ENCODE peak calls at places on chromosomes 1 and 21, in four cellular contexts. K, W, S and G are unnamed samples.

GRCh38 chr1:178341218-178341956 is 155.4 kb downstream of the CLEC20A start:
- DNase-seq in W (no peak), S (peak; percentile 76), K (peak; percentile 95), G (peak; percentile 94)

GRCh38 chr1:54861070-54861761 is 25.8 kb downstream of the DHCR24 start:
- DNase-seq in K (no peak), W (no peak), S (no peak), G (no peak)

GRCh38 chr1:222462598-222462997 is 85.3 kb downstream of the HHIPL2 start:
- DNase-seq in W (no peak), K (no peak), S (no peak), G (no peak)

GRCh38 chr21:21751286-21751685 is 753.1 kb downstream of the NCAM2 start:
- DNase-seq in K (no peak), S (no peak), W (no peak), G (no peak)

GRCh38 chr1:180560868-180561600 is 2.3 kb downstream of the OVAAL start:
- DNase-seq in W (no peak), S (no peak), K (no peak), G (no peak)

GRCh38 chr1:165858928-165859845 is 31.8 kb downstream of the UCK2 start:
- DNase-seq in S (no peak), W (no peak), K (no peak), G (no peak)

GRCh38 chr1:111139234-111139955 is 498 bp downstream of the DRAM2 start:
- DNase-seq in K (peak; percentile 81), W (no peak), S (peak; percentile 39), G (peak; percentile 63)

GRCh38 chr1:226709942-226710341 is 29.1 kb downstream of the ITPKB start:
- DNase-seq in W (no peak), K (no peak), S (no peak), G (peak; percentile 20)

GRCh38 chr1:22387888-22388564 is 63.6 kb upstream of the ZBTB40 start:
- DNase-seq in S (no peak), W (no peak), K (no peak), G (peak; percentile 55)

GRCh38 chr1:31785947-31786290 is 21.8 kb upstream of the ADGRB2 start:
- DNase-seq in W (no peak), K (no peak), S (no peak), G (no peak)

GRCh38 chr21:42988234-42988965 is 14.0 kb downstream of the PKNOX1 start:
- DNase-seq in W (no peak), K (no peak), S (no peak), G (no peak)

GRCh38 chr1:225694151-225694603 is 41.3 kb upstream of the ENAH start:
- DNase-seq in S (peak; percentile 62), K (no peak), W (no peak), G (peak; percentile 50)

GRCh38 chr1:162905174-162905573 is 44.2 kb upstream of the CCDC190 start:
- DNase-seq in S (no peak), K (peak; percentile 9), W (no peak), G (no peak)

GRCh38 chr1:52562766-52563165 is 9.9 kb upstream of the TUT4 start:
- DNase-seq in W (no peak), K (no peak), S (no peak), G (no peak)

GRCh38 chr1:93304716-93305138 is 41.0 kb upstream of the DR1 start:
- DNase-seq in S (peak; percentile 54), K (peak; percentile 69), W (no peak), G (peak; percentile 68)

GRCh38 chr1:92484171-92484471 is 2.6 kb downstream of the GFI1 start:
- DNase-seq in K (no peak), S (no peak), W (no peak), G (no peak)

GRCh38 chr1:67801903-67802302 is 31.4 kb downstream of the GNG12 start:
- DNase-seq in K (no peak), W (no peak), S (no peak), G (no peak)

GRCh38 chr1:1440941-1441888 is 5.7 kb downstream of the VWA1 start:
- DNase-seq in S (no peak), K (peak; percentile 80), W (no peak), G (no peak)

GRCh38 chr1:247367786-247368342 is 36.2 kb upstream of the ZNF496 start:
- DNase-seq in W (no peak), S (no peak), K (no peak), G (peak; percentile 68)

GRCh38 chr1:90990779-90991178 is 31.1 kb downstream of the ZNF644 start:
- DNase-seq in K (no peak), S (no peak), W (no peak), G (no peak)
- H3K36me3 ChIP-seq in K (peaks cover 23% of the 10 kb centered on the region), S (peaks cover 6% of the 10 kb centered on the region), W (no peaks in the 10 kb centered on the region), G (no peaks in the 10 kb centered on the region)

GRCh38 chr1:29853716-29854330 is 617.5 kb downstream of the PTPRU start:
- DNase-seq in W (no peak), K (no peak), S (no peak), G (no peak)

GRCh38 chr1:29851666-29852065 is 615.3 kb downstream of the PTPRU start:
- DNase-seq in W (no peak), S (no peak), K (no peak), G (peak; percentile 11)

GRCh38 chr1:29849038-29849750 is 612.9 kb downstream of the PTPRU start:
- DNase-seq in S (no peak), K (peak; percentile 76), W (no peak), G (peak; percentile 42)

GRCh38 chr1:29852248-29852647 is 615.9 kb downstream of the PTPRU start:
- DNase-seq in K (no peak), S (no peak), W (no peak), G (no peak)

DNA sequence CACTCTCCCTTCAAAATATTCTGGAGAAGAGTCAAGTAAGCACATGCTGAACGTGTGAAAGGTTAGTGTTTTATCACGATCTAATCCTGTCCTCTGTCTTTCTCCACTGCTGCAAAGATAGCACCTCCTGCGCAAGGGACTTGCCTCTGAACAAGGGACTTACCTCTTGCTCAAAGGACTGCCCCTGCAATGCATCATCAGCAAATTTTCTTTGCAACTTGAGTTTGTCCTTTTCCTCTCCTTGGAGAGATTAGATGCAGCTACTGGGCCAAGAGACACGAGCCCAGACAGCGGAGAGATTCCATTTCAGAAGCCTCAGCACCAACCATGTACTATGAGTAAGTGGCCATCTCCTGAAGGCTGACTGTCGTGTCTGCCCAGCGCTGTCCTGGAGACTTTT is 614.0 kb downstream of the PTPRU start:
- DNase-seq in W (no peak), S (no peak), K (no peak), G (no peak)
- H3K27me3 ChIP-seq in W (peaks cover 91% of the 10 kb centered on the region), S (peaks cover 49% of the 10 kb centered on the region), K (no peaks in the 10 kb centered on the region), G (peaks cover 1% of the 10 kb centered on the region)

GRCh38 chr1:159933347-159933746 is 8.0 kb upstream of the TAGLN2 start:
- DNase-seq in K (no peak), S (no peak), W (no peak), G (peak; percentile 88)
- H3K36me3 ChIP-seq in K (no peaks in the 10 kb centered on the region), S (no peaks in the 10 kb centered on the region), W (no peaks in the 10 kb centered on the region), G (peaks cover 45% of the 10 kb centered on the region)

GRCh38 chr1:237041795-237042466 is at the start of gene RYR2:
- DNase-seq in W (no peak), K (peak; percentile 94), S (no peak), G (no peak)
- H3K27me3 ChIP-seq in W (peaks cover 69% of the 10 kb centered on the region), K (peaks cover 70% of the 10 kb centered on the region), S (peaks cover 31% of the 10 kb centered on the region), G (peaks cover 9% of the 10 kb centered on the region)